ENCODE peak calls at places on chromosomes 6 and 20, in six cellular contexts. S, W, Q, X, V and P are unnamed samples.

GRCh38 chr6:74940211-74940610 is 265.6 kb downstream of the COL12A1 start:
- DNase-seq in Q (no peak), X (no peak), S (no peak), V (no peak), W (no peak), P (no peak)

GRCh38 chr6:11097476-11097875 is 3.8 kb downstream of the SMIM13 start:
- DNase-seq in W (no peak), X (no peak), Q (no peak), V (no peak), S (no peak), P (no peak)

GRCh38 chr6:6784514-6785162 is 196.1 kb downstream of the LY86 start:
- DNase-seq in X (no peak), W (no peak), S (no peak), V (no peak), Q (no peak), P (no peak)

GRCh38 chr6:31480574-31480973 is 17.4 kb upstream of the MICB start:
- DNase-seq in X (no peak), W (no peak), S (no peak), Q (no peak), V (no peak), P (no peak)

GRCh38 chr20:58645277-58645968 is 5.7 kb upstream of the STX16 start:
- DNase-seq in W (peak), S (no peak), Q (no peak), V (no peak), X (no peak), P (peak)

GRCh38 chr20:59006167-59006863 is 739 bp downstream of the CTSZ start:
- DNase-seq in V (no peak), Q (no peak), X (peak), W (no peak), S (no peak), P (no peak)

GRCh38 chr20:13694420-13695150 is 55.9 kb upstream of the TASP1 start:
- DNase-seq in V (no peak), S (no peak), X (no peak), Q (no peak), W (no peak), P (no peak)

GRCh38 chr6:166258854-166259276 is 49.3 kb downstream of the PRR18 start:
- DNase-seq in X (peak), S (no peak), V (peak), Q (peak), W (peak), P (no peak)

GRCh38 chr6:157177731-157178336 is 145.5 kb downstream of the TMEM242 start:
- DNase-seq in S (no peak), W (no peak), X (no peak), V (no peak), Q (no peak), P (no peak)

GRCh38 chr20:19909696-19910095 is 107.5 kb upstream of the NAA20 start:
- DNase-seq in S (no peak), V (no peak), Q (no peak), W (peak), X (peak), P (no peak)

GRCh38 chr20:46583411-46584214 is 33.2 kb upstream of the OCSTAMP start:
- DNase-seq in S (no peak), V (no peak), X (no peak), W (no peak), Q (no peak), P (no peak)

GRCh38 chr20:56974499-56975250 is 291.8 kb downstream of the BMP7 start:
- DNase-seq in V (no peak), X (no peak), S (no peak), Q (peak), W (no peak), P (peak)

GRCh38 chr20:385448-385847 is 4.9 kb downstream of the TRIB3 start:
- DNase-seq in X (no peak), V (no peak), W (no peak), Q (no peak), S (no peak), P (peak)